ENCODE peak calls at places on chromosomes 3 and 15, in four cellular contexts. K is H1, E is K562, A is SK-N-SH. U is an unnamed sample.

GRCh38 chr15:83127547-83128150 is 20.2 kb downstream of the TM6SF1 start:
- DNase-seq in K (no peak), E (no peak), A (no peak), U (no peak)

GRCh38 chr3:5423523-5423922 is 236.0 kb downstream of the EDEM1 start:
- DNase-seq in K (no peak), E (no peak), A (no peak), U (no peak)

GRCh38 chr3:142022381-142022780 is 127.0 kb downstream of the TFDP2 start:
- DNase-seq in K (no peak), E (peak), A (peak), U (peak)

GRCh38 chr3:71031151-71031550 is 552.4 kb downstream of the FOXP1 start:
- DNase-seq in K (no peak), E (no peak), A (no peak), U (no peak)

GRCh38 chr3:3170998-3171397 is 8.5 kb downstream of the CRBN start:
- DNase-seq in K (no peak), E (no peak), A (peak), U (no peak)

GRCh38 chr3:39809995-39810595 is 686 bp downstream of the MYRIP start:
- DNase-seq in K (no peak), E (no peak), A (no peak), U (no peak)

GRCh38 chr15:31280037-31280830 is 46.4 kb upstream of the KLF13 start:
- DNase-seq in K (no peak), E (no peak), A (peak), U (no peak)

GRCh38 chr15:100764778-100765457 is 114.7 kb upstream of the ALDH1A3 start:
- DNase-seq in K (no peak), E (no peak), A (peak), U (no peak)

GRCh38 chr3:908839-909238 is 184.0 kb upstream of the CNTN6 start:
- DNase-seq in K (no peak), E (no peak), A (peak), U (no peak)

GRCh38 chr15:57896114-57896513 is 169.4 kb downstream of the ALDH1A2 start:
- DNase-seq in K (no peak), E (no peak), A (no peak), U (no peak)

GRCh38 chr15:90400759-90401314 is 12.8 kb downstream of the IQGAP1 start:
- DNase-seq in K (no peak), E (peak), A (peak), U (peak)

GRCh38 chr15:22930782-22931484 is 49.2 kb downstream of the CYFIP1 start:
- DNase-seq in K (no peak), E (no peak), A (no peak), U (no peak)

GRCh38 chr15:72760590-72761260 is 22.8 kb downstream of the ADPGK start:
- DNase-seq in K (no peak), E (no peak), A (no peak), U (no peak)

GRCh38 chr3:11145888-11146287 is 8.4 kb upstream of the HRH1 start:
- DNase-seq in K (no peak), E (no peak), A (no peak), U (no peak)

GRCh38 chr15:57036352-57036751 is 117.9 kb downstream of the TCF12 start:
- DNase-seq in K (no peak), E (no peak), A (no peak), U (no peak)

GRCh38 chr3:25582242-25582641 is 82.5 kb downstream of the TOP2B start:
- DNase-seq in K (no peak), E (peak), A (no peak), U (no peak)

DNA sequence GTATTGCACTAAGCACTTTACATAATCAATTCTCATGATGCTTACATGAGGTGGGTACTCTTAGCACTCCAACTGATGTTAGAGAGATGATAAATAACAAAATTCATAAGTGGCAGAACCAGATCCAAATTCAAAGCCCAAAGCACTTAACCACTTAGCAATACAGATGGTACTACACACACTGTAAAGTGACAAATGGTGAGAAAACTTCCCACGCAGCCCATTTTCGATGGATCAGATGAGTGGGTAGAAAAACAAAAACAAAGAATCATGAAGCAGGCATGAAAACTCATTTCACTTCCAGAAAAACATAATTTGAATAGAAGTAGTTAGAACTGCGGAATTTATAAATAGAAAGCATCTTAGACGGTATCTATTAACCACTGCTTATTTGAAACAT is 66.2 kb downstream of the FRMD4B start:
- DNase-seq in K (no peak), E (no peak), A (no peak), U (peak)
- TF ChIP-seq NRF1 in K (no peak), E (no peak), A (no peak), U (no peak)

GRCh38 chr3:190059242-190059590 is 61.5 kb downstream of the P3H2 start:
- DNase-seq in K (no peak), E (no peak), A (no peak), U (no peak)

GRCh38 chr3:190065204-190065603 is 55.5 kb downstream of the P3H2 start:
- DNase-seq in K (no peak), E (no peak), A (no peak), U (no peak)

GRCh38 chr3:190063490-190063889 is 57.2 kb downstream of the P3H2 start:
- DNase-seq in K (no peak), E (no peak), A (no peak), U (no peak)

GRCh38 chr3:190060401-190060800 is 60.3 kb downstream of the P3H2 start:
- DNase-seq in K (no peak), E (no peak), A (no peak), U (no peak)

DNA sequence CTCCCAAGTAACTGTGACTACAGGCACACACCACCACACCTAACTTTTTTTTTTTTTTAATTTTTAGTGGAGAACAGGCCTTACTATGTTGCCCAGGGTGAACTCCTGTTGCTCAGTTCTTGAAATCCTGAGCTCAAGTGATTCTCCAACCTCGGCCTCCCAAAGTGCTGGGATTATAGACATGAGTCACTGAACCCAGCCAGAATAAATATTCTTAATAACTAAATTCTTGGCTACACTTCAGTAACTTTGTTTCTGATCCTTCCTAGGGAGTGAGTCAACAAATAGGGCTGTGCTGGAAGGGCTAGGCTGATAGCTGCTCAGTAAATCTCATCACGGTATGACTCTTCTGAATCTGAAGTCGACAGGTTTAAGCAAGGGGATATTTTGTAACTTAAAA is 56.6 kb downstream of the P3H2 start:
- DNase-seq in K (no peak), E (no peak), A (no peak), U (no peak)
- TF ChIP-seq NRF1 in K (no peak), E (no peak), A (no peak), U (no peak)

GRCh38 chr3:167843886-167844285 is 108.4 kb downstream of the SERPINI1 start:
- DNase-seq in K (no peak), E (no peak), A (no peak), U (no peak)
- TF ChIP-seq NRF1 in K (no peak), E (no peak), A (no peak), U (no peak)

GRCh38 chr15:55942332-55942731 is 51.1 kb downstream of the NEDD4 start:
- DNase-seq in K (no peak), E (no peak), A (no peak), U (no peak)

GRCh38 chr15:55937040-55937439 is 56.4 kb downstream of the NEDD4 start:
- DNase-seq in K (no peak), E (no peak), A (no peak), U (no peak)
- TF ChIP-seq NRF1 in K (no peak), E (no peak), A (no peak), U (no peak)

GRCh38 chr15:40235201-40235890 is 3.5 kb upstream of the PAK6 start:
- DNase-seq in K (no peak), E (peak), A (peak), U (no peak)

GRCh38 chr15:40234783-40235182 is 4.1 kb upstream of the PAK6 start:
- DNase-seq in K (no peak), E (no peak), A (no peak), U (no peak)

GRCh38 chr15:40229956-40230355 is 8.9 kb upstream of the PAK6 start:
- DNase-seq in K (no peak), E (no peak), A (no peak), U (no peak)

GRCh38 chr15:40233727-40234577 is 4.9 kb upstream of the PAK6 start:
- DNase-seq in K (no peak), E (no peak), A (no peak), U (no peak)

GRCh38 chr15:40232625-40233070 is 6.2 kb upstream of the PAK6 start:
- DNase-seq in K (no peak), E (no peak), A (no peak), U (no peak)
- TF ChIP-seq NRF1 in K (no peak), E (no peak), A (no peak), U (no peak)

GRCh38 chr3:157614896-157615295 is 111.7 kb upstream of the VEPH1 start:
- DNase-seq in K (no peak), E (no peak), A (no peak), U (no peak)

GRCh38 chr3:157608006-157608405 is 104.8 kb upstream of the VEPH1 start:
- DNase-seq in K (no peak), E (no peak), A (no peak), U (no peak)

GRCh38 chr3:157606392-157607197 is 103.4 kb upstream of the VEPH1 start:
- DNase-seq in K (peak), E (peak), A (peak), U (no peak)

GRCh38 chr3:157605356-157605755 is 102.1 kb upstream of the VEPH1 start:
- DNase-seq in K (no peak), E (no peak), A (no peak), U (no peak)

DNA sequence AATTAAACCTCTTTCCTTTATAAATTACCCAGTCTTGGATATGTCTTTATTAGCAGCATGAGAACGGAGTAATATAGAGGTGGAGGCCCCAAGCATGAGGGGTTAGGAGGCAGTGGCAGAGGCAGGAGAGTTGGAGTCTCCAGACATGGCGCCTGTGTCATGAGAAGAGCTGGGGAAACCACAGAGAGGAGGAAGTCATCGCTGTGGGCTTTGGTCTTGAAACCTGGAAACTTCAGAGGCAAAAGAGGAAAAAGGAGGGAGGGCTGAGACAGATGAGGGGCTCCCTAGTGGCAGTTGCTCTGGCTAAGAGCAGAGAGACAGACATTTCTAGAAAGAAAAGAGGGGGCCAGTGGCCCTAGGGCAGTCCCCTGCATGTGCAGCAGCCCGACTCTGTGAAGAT is 108.0 kb upstream of the VEPH1 start:
- DNase-seq in K (no peak), E (no peak), A (no peak), U (no peak)
- TF ChIP-seq NRF1 in K (no peak), E (no peak), A (no peak), U (no peak)

DNA sequence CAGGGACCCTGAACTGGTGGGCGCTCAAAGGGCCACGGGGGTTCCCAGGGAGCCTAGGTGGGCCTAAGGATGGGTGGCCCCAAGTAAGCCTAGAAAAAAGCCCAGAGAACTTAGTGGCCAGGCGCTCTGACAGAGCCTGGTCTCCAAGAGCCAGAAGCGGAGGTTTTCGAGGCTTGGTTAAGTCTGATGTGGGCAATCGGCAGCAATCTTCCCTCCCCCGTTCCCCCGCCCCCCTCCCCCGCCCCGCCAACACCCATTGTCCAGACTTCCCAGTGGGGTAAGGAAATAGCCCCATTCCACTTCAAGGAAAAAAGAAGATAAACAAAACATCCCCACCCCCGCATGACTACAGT is 6.7 kb downstream of the EOMES start:
- DNase-seq in K (no peak), E (no peak), A (no peak), U (no peak)
- TF ChIP-seq NRF1 in K (no peak), E (no peak), A (no peak), U (no peak)